ENCODE peak calls at places on chromosomes 11 and 22, in four cellular contexts. C is HuH-7.5, W is NCI-H748 treated with DMSO at 0.1 percent for 48 hours, B is choroid plexus epithelial cell. H is an unnamed sample.

GRCh38 chr22:43441751-43442150 is 29.9 kb downstream of the MPPED1 start:
- DNase-seq in C (no peak), W (no peak), B (no peak), H (no peak)

GRCh38 chr11:6319879-6320410 is 356 bp downstream of the CAVIN3 start:
- DNase-seq in C (no peak), W (no peak), B (peak), H (peak)

GRCh38 chr22:47095395-47096122 is 333.1 kb downstream of the TBC1D22A start:
- DNase-seq in C (no peak), W (no peak), B (peak), H (no peak)

GRCh38 chr11:69605737-69606526 is 35.0 kb upstream of the CCND1 start:
- DNase-seq in C (peak), W (no peak), B (no peak), H (no peak)

GRCh38 chr22:33909075-33909458 is 11.2 kb downstream of the LARGE1 start:
- DNase-seq in C (no peak), W (no peak), B (peak), H (no peak)

GRCh38 chr22:32820131-32820882 is 18.8 kb downstream of the TIMP3 start:
- DNase-seq in C (no peak), W (no peak), B (peak), H (no peak)

GRCh38 chr22:44168206-44168605 is 12.5 kb upstream of the PARVG start:
- DNase-seq in C (no peak), W (no peak), B (no peak), H (no peak)

GRCh38 chr11:61587541-61587941 is 6.7 kb upstream of the SYT7 start:
- DNase-seq in C (no peak), W (no peak), B (peak), H (peak)

GRCh38 chr11:27183672-27184457 is 143.2 kb downstream of the BBOX1 start:
- DNase-seq in C (no peak), W (peak), B (peak), H (peak)

GRCh38 chr22:37300551-37301017 is 18.3 kb downstream of the CYTH4 start:
- DNase-seq in C (no peak), W (no peak), B (no peak), H (no peak)

GRCh38 chr11:121931121-121931520 is 184.9 kb downstream of the BLID start:
- DNase-seq in C (no peak), W (no peak), B (no peak), H (no peak)

GRCh38 chr11:58844600-58844999 is at the start of gene GLYATL2:
- DNase-seq in C (no peak), W (no peak), B (no peak), H (no peak)

GRCh38 chr11:35875063-35875462 is 68.8 kb upstream of the LDLRAD3 start:
- DNase-seq in C (no peak), W (no peak), B (no peak), H (no peak)

GRCh38 chr11:15864021-15864805 is 492.1 kb downstream of the SOX6 start:
- DNase-seq in C (no peak), W (no peak), B (no peak), H (no peak)

GRCh38 chr11:45159781-45160365 is 13.4 kb downstream of the PRDM11 start:
- DNase-seq in C (no peak), W (no peak), B (no peak), H (no peak)

GRCh38 chr22:41028841-41029240 is 63.6 kb upstream of the EP300 start:
- DNase-seq in C (no peak), W (no peak), B (peak), H (peak)

GRCh38 chr11:70435361-70435760 is 37.0 kb downstream of the CTTN start:
- DNase-seq in C (no peak), W (no peak), B (no peak), H (no peak)

GRCh38 chr11:112085822-112086421 is 634 bp downstream of the TIMM8B start:
- DNase-seq in C (no peak), W (no peak), B (peak), H (peak)

H was measured in SW480.